ENCODE peak calls at places on chromosomes 5 and 9, in seven cellular contexts. A is AG09309; W is CD8-positive, alpha-beta memory T cell; M is stimulated activated CD8-positive, alpha-beta memory T cell treated with anti-CD3 and anti-CD28 coated beads, Interleukin-4, amount 100 ng/mL, for 1 hour; U is NCI-H526; O is AG08396; D is activated effector memory CD4-positive, alpha-beta T cell treated with Interleukin-2 at 50 U/mL for 16 hours. R is an unnamed sample.

GRCh38 chr9:85900504-85901201 is 40.3 kb upstream of the NAA35 start:
- DNase-seq in W (peak; percentile 40), U (no peak), A (no peak), O (peak; percentile 34), M (no peak), D (no peak), R (peak; percentile 84)

GRCh38 chr9:21287280-21287679 is 17.8 kb downstream of the IFNA5 start:
- DNase-seq in A (no peak), W (no peak), D (no peak), M (no peak), U (no peak), O (no peak), R (no peak)

GRCh38 chr5:53368966-53369605 is 111.3 kb upstream of the FST start:
- DNase-seq in M (no peak), O (no peak), A (no peak), U (no peak), W (no peak), D (no peak), R (no peak)

GRCh38 chr5:169785731-169786130 is 148.7 kb downstream of the DOCK2 start:
- DNase-seq in W (no peak), M (no peak), A (no peak), D (no peak), U (no peak), O (no peak), R (no peak)

GRCh38 chr5:136458481-136458880 is 93.1 kb upstream of the TRPC7 start:
- DNase-seq in U (no peak), D (no peak), A (no peak), M (no peak), O (no peak), W (no peak), R (no peak)

GRCh38 chr5:158388018-158388417 is 529.1 kb upstream of the CLINT1 start:
- DNase-seq in M (no peak), A (no peak), D (no peak), W (no peak), U (peak; percentile 11), O (no peak), R (no peak)

GRCh38 chr5:131156385-131156784 is 8.7 kb downstream of the HINT1 start:
- DNase-seq in A (no peak), M (no peak), D (no peak), W (no peak), O (no peak), U (no peak), R (no peak)

GRCh38 chr9:103183569-103184191 is 188.5 kb downstream of the CYLC2 start:
- DNase-seq in D (no peak), M (no peak), U (no peak), O (no peak), W (no peak), A (no peak), R (no peak)

GRCh38 chr5:71778678-71779276 is 59.7 kb downstream of the CARTPT start:
- DNase-seq in U (peak; percentile 11), A (no peak), O (no peak), D (no peak), W (no peak), M (no peak), R (no peak)